ENCODE peak calls at places on chromosome 20, in four cellular contexts. A is transverse colon, G is spleen, W is body of pancreas. Y is an unnamed sample.

GRCh38 chr20:60254901-60255411 is 296.7 kb downstream of the CDH26 start:
- DNase-seq in W (no peak), G (no peak), A (no peak), Y (no peak)

GRCh38 chr20:9617940-9618339 is 103.5 kb downstream of the LAMP5 start:
- DNase-seq in A (no peak), W (peak), G (no peak), Y (no peak)

GRCh38 chr20:2693286-2693995 is 861 bp downstream of the EBF4 start:
- DNase-seq in A (peak), W (peak), G (no peak), Y (peak)

GRCh38 chr20:7146552-7147219 is 379.2 kb downstream of the BMP2 start:
- DNase-seq in G (no peak), W (no peak), A (no peak), Y (no peak)

GRCh38 chr20:24379116-24379927 is 90.1 kb upstream of the SYNDIG1 start:
- DNase-seq in A (peak), W (no peak), G (no peak), Y (peak)

GRCh38 chr20:364905-365794 is 15.4 kb upstream of the TRIB3 start:
- DNase-seq in W (no peak), A (no peak), G (no peak), Y (no peak)

GRCh38 chr20:20520776-20521175 is 152.9 kb downstream of the INSM1 start:
- DNase-seq in G (no peak), W (no peak), A (no peak), Y (no peak)

GRCh38 chr20:61134286-61135035 is 117.6 kb upstream of the CDH4 start:
- DNase-seq in G (no peak), W (no peak), A (no peak), Y (no peak)

GRCh38 chr20:44370639-44371218 is 15.2 kb downstream of the HNF4A start:
- DNase-seq in W (peak), G (no peak), A (peak), Y (no peak)

GRCh38 chr20:59565768-59566461 is 38.4 kb upstream of the PHACTR3 start:
- DNase-seq in W (no peak), G (peak), A (no peak), Y (no peak)

GRCh38 chr20:17680836-17681740 is 954 bp downstream of the RRBP1 start:
- DNase-seq in A (peak), G (peak), W (peak), Y (peak)

GRCh38 chr20:57980526-57980925 is 247.9 kb downstream of the ANKRD60 start:
- DNase-seq in W (no peak), G (no peak), A (no peak), Y (no peak)

GRCh38 chr20:45306431-45306982 is at the start of gene RBPJL:
- DNase-seq in W (peak), A (no peak), G (peak), Y (no peak)

GRCh38 chr20:16785221-16785620 is 37.1 kb downstream of the OTOR start:
- DNase-seq in A (no peak), W (no peak), G (no peak), Y (no peak)

GRCh38 chr20:32763202-32763999 is 1.2 kb downstream of the DNMT3B start:
- DNase-seq in W (peak), A (no peak), G (peak), Y (no peak)

GRCh38 chr20:32761831-32762753 is at the start of gene DNMT3B:
- DNase-seq in W (peak), G (peak), A (peak), Y (peak)

GRCh38 chr20:32761417-32761830 is 761 bp upstream of the DNMT3B start:
- DNase-seq in A (no peak), G (no peak), W (no peak), Y (no peak)

GRCh38 chr20:32762754-32763201 is 593 bp downstream of the DNMT3B start:
- DNase-seq in G (no peak), A (no peak), W (peak), Y (no peak)

GRCh38 chr20:32764000-32764960 is 2.1 kb downstream of the DNMT3B start:
- DNase-seq in W (no peak), A (no peak), G (no peak), Y (no peak)
- TF ChIP-seq POLR2A in W (no peak), A (no peak), G (no peak), Y (no peak)

GRCh38 chr20:29085625-29086024 is 2171.8 kb upstream of the DEFB115 start:
- DNase-seq in A (no peak), G (no peak), W (no peak), Y (no peak)

DNA sequence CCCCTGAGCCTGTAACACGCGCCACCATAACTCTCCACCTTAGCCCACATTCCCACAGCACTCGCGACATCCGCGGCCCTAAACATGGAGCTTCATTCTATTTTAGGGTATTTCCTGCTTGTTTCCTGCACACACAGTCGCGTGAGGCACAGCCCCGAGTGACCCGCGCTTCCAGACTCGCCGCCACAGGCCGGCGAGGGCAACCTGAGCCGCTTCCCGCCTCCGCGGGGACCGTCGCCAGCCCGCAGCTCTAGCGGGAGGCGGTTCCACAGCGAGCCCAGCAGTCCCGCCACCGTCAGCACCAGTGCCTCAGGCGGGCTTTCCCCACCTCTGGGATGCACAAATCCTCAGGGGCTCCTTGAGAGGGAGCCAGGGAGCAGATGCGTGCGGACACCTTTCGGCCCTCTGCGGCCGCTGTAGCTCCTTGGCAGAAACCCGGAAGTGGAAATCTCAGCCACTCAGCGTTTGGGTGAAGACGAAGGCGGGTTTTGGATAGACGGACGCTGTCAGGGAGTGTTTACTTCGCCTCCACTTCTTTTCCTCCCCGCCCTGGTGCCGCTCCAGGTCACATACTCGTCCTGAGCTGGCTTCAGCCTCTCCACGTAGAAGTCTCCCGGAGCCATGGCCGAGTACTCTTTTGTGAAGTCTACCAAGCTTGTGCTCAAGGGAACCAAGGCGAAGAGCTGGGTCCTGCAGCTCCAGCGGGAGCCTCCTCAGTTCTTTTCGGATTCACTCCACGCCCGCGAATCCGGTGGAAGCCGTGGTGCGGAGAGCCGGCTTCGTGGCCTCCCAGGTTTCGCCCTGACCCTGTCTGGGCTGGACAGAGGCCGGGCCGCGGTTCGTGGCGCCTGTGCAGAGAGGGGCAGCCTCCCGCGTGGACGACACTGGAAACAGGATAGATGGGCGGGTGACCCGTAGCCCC is 2177.4 kb upstream of the DEFB115 start:
- DNase-seq in W (peak), A (no peak), G (no peak), Y (no peak)
- TF ChIP-seq POLR2A in W (no peak), A (peak), G (no peak), Y (no peak)

GRCh38 chr20:48552550-48552949 is 275.2 kb downstream of the PREX1 start:
- DNase-seq in G (no peak), W (no peak), A (no peak), Y (no peak)

DNA sequence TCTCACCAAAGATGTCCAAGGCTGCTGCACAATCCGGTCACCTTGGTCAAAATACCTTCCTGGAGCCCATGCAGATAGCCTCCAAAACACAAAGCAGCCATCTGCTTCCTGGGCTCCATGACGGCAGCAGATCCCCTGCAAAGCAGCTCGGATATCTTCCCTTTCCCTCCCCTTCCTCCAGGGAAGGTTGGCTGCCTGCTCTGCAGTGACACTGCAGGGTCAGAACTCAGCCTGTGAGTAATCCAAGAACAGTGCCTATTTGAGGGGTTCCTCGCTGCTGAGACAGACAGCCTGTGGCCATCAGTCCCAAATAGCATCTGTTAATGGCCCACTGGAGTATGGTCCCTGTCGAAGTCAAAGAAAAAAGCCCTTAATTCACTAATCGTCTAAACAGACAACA is 270.8 kb downstream of the PREX1 start:
- DNase-seq in G (no peak), A (no peak), W (no peak), Y (no peak)
- TF ChIP-seq POLR2A in G (no peak), A (no peak), W (no peak), Y (no peak)

DNA sequence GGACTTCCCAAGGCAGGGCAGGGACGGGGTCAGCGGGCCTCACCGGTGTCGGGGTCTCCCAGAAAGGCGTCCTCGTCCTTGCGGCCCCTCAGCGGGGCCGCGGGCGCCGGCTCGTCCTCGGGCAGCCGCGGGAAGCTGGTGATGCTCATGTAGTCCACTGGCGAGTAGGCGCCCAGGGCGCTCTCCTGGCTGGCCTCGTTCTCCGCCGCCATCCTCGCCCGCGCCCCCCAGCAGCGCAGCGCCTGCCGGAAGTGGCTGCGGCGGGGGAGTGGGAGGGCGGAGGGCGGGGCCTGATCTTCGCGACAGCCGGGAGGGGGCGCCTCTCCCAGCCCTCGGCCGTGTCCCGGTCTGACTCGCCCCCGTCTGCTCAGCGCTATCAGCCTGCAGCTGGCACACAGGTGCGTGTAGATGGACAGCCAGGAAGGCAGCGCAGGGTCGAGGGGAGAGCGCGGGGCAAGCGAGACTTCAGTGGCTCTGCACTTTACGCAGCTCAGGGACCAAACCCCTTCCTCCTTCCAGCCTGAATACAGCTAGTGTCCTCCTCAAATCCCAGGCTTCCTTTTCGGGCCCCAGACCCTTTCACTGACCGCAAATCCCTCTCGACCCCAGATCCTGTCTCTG is at the start of gene GGT7:
- DNase-seq in G (peak), A (peak), W (peak), Y (peak)
- TF ChIP-seq POLR2A in G (no peak), A (peak), W (peak), Y (peak)

GRCh38 chr20:56454754-56455153 is 13.7 kb upstream of the RTF2 start:
- DNase-seq in W (no peak), A (no peak), G (no peak), Y (no peak)
- TF ChIP-seq POLR2A in W (no peak), A (no peak), G (no peak), Y (no peak)

DNA sequence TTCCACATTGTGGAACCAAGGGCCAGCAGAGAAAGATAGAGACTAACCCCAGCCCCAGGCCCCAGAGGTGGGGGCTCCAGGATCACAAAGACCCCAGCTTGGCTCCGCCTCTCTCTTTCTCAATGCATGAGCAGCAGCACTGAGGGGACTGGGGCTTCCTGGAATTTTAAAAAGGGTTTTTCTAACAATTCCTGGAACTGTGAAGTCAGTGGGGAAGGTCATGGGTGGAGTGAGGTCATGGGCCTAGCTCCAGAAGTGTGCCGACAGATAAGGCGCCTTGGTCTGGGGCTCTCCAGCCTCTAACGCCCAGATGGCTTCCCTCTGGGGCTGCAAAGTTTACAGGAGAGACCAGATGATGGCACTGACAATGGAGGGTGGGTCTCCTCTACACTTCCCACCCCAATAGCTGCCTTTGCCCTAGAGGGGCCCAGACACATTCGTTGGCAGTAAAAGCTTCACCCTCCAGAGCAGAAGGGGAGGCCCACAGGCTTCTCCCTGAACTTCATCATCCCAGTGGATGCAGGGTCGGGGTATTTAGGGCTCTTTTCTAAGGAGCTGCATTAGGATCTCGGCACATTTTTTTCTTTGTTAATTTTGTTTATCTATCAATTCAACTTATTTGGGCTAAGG is 46.9 kb upstream of the CD93 start:
- DNase-seq in A (no peak), G (no peak), W (no peak), Y (peak)
- TF ChIP-seq POLR2A in A (no peak), G (no peak), W (no peak), Y (no peak)

Y was measured in sigmoid colon.